ENCODE peak calls at places on chromosomes 6 and 20, in eight cellular contexts. C is HTR-8/SVneo, S is glutamatergic neuron, E is breast epithelium, P is neural crest cell, D is transverse colon, I is KG1, R is fibroblast of pulmonary artery. Y is an unnamed sample.

GRCh38 chr20:24968278-24968677 is 19.2 kb downstream of the CST7 start:
- DNase-seq in C (no peak), S (no peak), E (no peak), P (no peak), D (no peak), I (no peak), R (no peak), Y (no peak)

GRCh38 chr6:123640567-123641187 is 3.9 kb upstream of the TRDN start:
- DNase-seq in C (no peak), S (no peak), E (no peak), P (no peak), D (no peak), I (no peak), R (no peak), Y (no peak)

GRCh38 chr6:113873043-113873667 is 16.0 kb downstream of the MARCKS start:
- DNase-seq in C (no peak), S (no peak), E (no peak), P (no peak), D (peak; percentile 88), I (peak; percentile 44), R (no peak), Y (no peak)

GRCh38 chr20:8855315-8855714 is 213.6 kb upstream of the PLCB4 start:
- DNase-seq in C (no peak), S (no peak), E (no peak), P (no peak), D (no peak), I (no peak), R (peak; percentile 54), Y (no peak)

GRCh38 chr20:10584319-10584812 is 89.4 kb downstream of the JAG1 start:
- DNase-seq in C (no peak), S (no peak), E (no peak), P (no peak), D (no peak), I (no peak), R (no peak), Y (no peak)

GRCh38 chr20:57795347-57795697 is 85.5 kb upstream of the PMEPA1 start:
- DNase-seq in C (peak; percentile 89), S (no peak), E (no peak), P (no peak), D (no peak), I (no peak), R (peak; percentile 3), Y (no peak)

GRCh38 chr6:11875325-11876109 is 96.9 kb upstream of the ADTRP start:
- DNase-seq in C (no peak), S (no peak), E (no peak), P (no peak), D (no peak), I (no peak), R (no peak), Y (no peak)

GRCh38 chr20:24745617-24746350 is 203.3 kb upstream of the CST7 start:
- DNase-seq in C (no peak), S (no peak), E (no peak), P (no peak), D (no peak), I (no peak), R (no peak), Y (no peak)

GRCh38 chr6:135250234-135250633 is 69.1 kb downstream of the MYB start:
- DNase-seq in C (no peak), S (no peak), E (no peak), P (no peak), D (no peak), I (no peak), R (no peak), Y (no peak)

GRCh38 chr6:7389162-7389450 is 436 bp downstream of the CAGE1 start:
- DNase-seq in C (peak; percentile 45), S (no peak), E (no peak), P (no peak), D (no peak), I (no peak), R (peak; percentile 67), Y (no peak)

GRCh38 chr20:38125157-38126056 is 39.7 kb downstream of the TGM2 start:
- DNase-seq in C (no peak), S (no peak), E (no peak), P (no peak), D (peak; percentile 65), I (no peak), R (peak; percentile 86), Y (no peak)

GRCh38 chr6:49606696-49607390 is 29.8 kb downstream of the RHAG start:
- DNase-seq in C (peak; percentile 69), S (no peak), E (no peak), P (peak; percentile 25), D (peak; percentile 23), I (peak; percentile 85), R (peak; percentile 93), Y (peak; percentile 29)

GRCh38 chr20:49813305-49813974 is 812 bp downstream of the SLC9A8 start:
- DNase-seq in C (no peak), S (no peak), E (no peak), P (no peak), D (no peak), I (no peak), R (no peak), Y (no peak)

GRCh38 chr6:6781172-6781876 is 192.8 kb downstream of the LY86 start:
- DNase-seq in C (peak; percentile 32), S (no peak), E (no peak), P (no peak), D (no peak), I (no peak), R (peak; percentile 86), Y (no peak)

GRCh38 chr6:64409948-64410347 is 774.3 kb downstream of the PHF3 start:
- DNase-seq in C (no peak), S (no peak), E (no peak), P (no peak), D (no peak), I (no peak), R (no peak), Y (no peak)

GRCh38 chr20:10924628-10925266 is 250.9 kb upstream of the JAG1 start:
- DNase-seq in C (peak; percentile 39), S (no peak), E (no peak), P (no peak), D (no peak), I (no peak), R (peak; percentile 74), Y (no peak)

GRCh38 chr6:31660224-31660997 is at the start of gene C6orf47:
- DNase-seq in C (peak; percentile 85), S (peak; percentile 86), E (peak; percentile 80), P (peak; percentile 74), D (peak; percentile 91), I (peak; percentile 33), R (peak; percentile 82), Y (peak; percentile 87)

GRCh38 chr6:111478064-111478476 is 4.9 kb downstream of the REV3L start:
- DNase-seq in C (no peak), S (no peak), E (no peak), P (no peak), D (no peak), I (no peak), R (peak; percentile 52), Y (no peak)

GRCh38 chr20:12989586-12989985 is 19.2 kb upstream of the SPTLC3 start:
- DNase-seq in C (no peak), S (no peak), E (no peak), P (no peak), D (no peak), I (no peak), R (no peak), Y (no peak)

Y was measured in nephron progenitor cell.